ENCODE peak calls at places on chromosome 7, in nine cellular contexts. D, N, L, H, C, R, S, T and E are unnamed samples.

GRCh38 chr7:141475678-141476077 is 75.5 kb upstream of the AGK start:
- DNase-seq in H (no peak), T (no peak), S (no peak), L (no peak), N (no peak), C (no peak), D (no peak), R (no peak), E (no peak)

GRCh38 chr7:156160811-156161210 is 348.5 kb upstream of the SHH start:
- DNase-seq in C (no peak), R (no peak), H (no peak), S (no peak), T (peak), L (no peak), D (no peak), N (no peak), E (no peak)

GRCh38 chr7:112080974-112081373 is 125.2 kb downstream of the DOCK4 start:
- DNase-seq in C (no peak), S (no peak), L (peak), T (no peak), R (no peak), N (no peak), H (no peak), D (no peak), E (no peak)

GRCh38 chr7:2431260-2431867 is 28.0 kb downstream of the CHST12 start:
- DNase-seq in H (no peak), R (no peak), N (no peak), C (peak), D (no peak), T (peak), L (no peak), S (no peak), E (no peak)

GRCh38 chr7:117019786-117020604 is 66.7 kb downstream of the ST7 start:
- DNase-seq in C (no peak), L (peak), T (peak), D (peak), R (peak), N (no peak), H (no peak), S (peak), E (peak)

GRCh38 chr7:27235387-27236052 is 7.1 kb upstream of the EVX1 start:
- DNase-seq in H (no peak), L (peak), R (peak), S (no peak), N (peak), D (peak), T (peak), C (peak), E (peak)

GRCh38 chr7:16753932-16754571 is 497 bp downstream of the TSPAN13 start:
- DNase-seq in C (peak), T (peak), L (peak), N (peak), D (peak), H (peak), S (no peak), R (peak), E (peak)

GRCh38 chr7:44144426-44144967 is 3.4 kb upstream of the MYL7 start:
- DNase-seq in S (no peak), R (peak), N (peak), D (no peak), L (no peak), H (no peak), C (no peak), T (no peak), E (no peak)

GRCh38 chr7:36231406-36231805 is 78.4 kb downstream of the EEPD1 start:
- DNase-seq in D (no peak), C (no peak), N (no peak), L (no peak), H (no peak), T (no peak), R (no peak), S (no peak), E (no peak)

GRCh38 chr7:108442039-108442568 is 14.1 kb downstream of the NRCAM start:
- DNase-seq in T (no peak), C (no peak), R (no peak), N (no peak), D (no peak), S (no peak), L (no peak), H (no peak), E (no peak)

GRCh38 chr7:94632338-94633024 is 23.5 kb downstream of the SGCE start:
- DNase-seq in N (no peak), D (no peak), C (no peak), T (peak), L (peak), H (no peak), S (no peak), R (no peak), E (no peak)

GRCh38 chr7:150398108-150398964 is 19.2 kb downstream of the ZNF775 start:
- DNase-seq in N (no peak), S (no peak), R (no peak), H (no peak), D (no peak), T (no peak), C (no peak), L (no peak), E (no peak)

GRCh38 chr7:116547347-116547746 is 22.5 kb downstream of the CAV1 start:
- DNase-seq in T (no peak), R (no peak), H (no peak), L (peak), N (no peak), D (no peak), C (no peak), S (no peak), E (no peak)

GRCh38 chr7:23333671-23334246 is 34.6 kb downstream of the MALSU1 start:
- DNase-seq in C (no peak), D (peak), T (no peak), R (no peak), L (peak), S (no peak), N (no peak), H (no peak), E (no peak)

GRCh38 chr7:50436133-50436802 is 13.9 kb downstream of the FIGNL1 start:
- DNase-seq in R (no peak), D (no peak), H (no peak), S (no peak), N (no peak), T (no peak), L (peak), C (no peak), E (no peak)

GRCh38 chr7:94129443-94130140 is 125.4 kb upstream of the BET1 start:
- DNase-seq in T (no peak), S (peak), L (peak), H (no peak), N (no peak), R (no peak), D (no peak), C (no peak), E (no peak)

GRCh38 chr7:105580022-105580740 is 1.1 kb downstream of the EFCAB10 start:
- DNase-seq in D (no peak), L (no peak), C (no peak), H (no peak), N (no peak), R (no peak), T (no peak), S (no peak), E (no peak)

GRCh38 chr7:1314908-1315450 is 82.3 kb downstream of the UNCX start:
- DNase-seq in D (no peak), C (no peak), S (no peak), H (no peak), N (peak), T (no peak), R (no peak), L (no peak), E (no peak)

GRCh38 chr7:158391541-158391940 is 196.1 kb downstream of the PTPRN2 start:
- DNase-seq in R (no peak), S (no peak), T (no peak), L (no peak), N (peak), C (no peak), D (no peak), H (no peak), E (no peak)

GRCh38 chr7:74300951-74301350 is 11.7 kb downstream of the CLIP2 start:
- DNase-seq in C (no peak), R (no peak), S (no peak), H (no peak), D (no peak), T (no peak), N (no peak), L (no peak), E (no peak)

GRCh38 chr7:156759143-156759542 is 118.6 kb downstream of the RNF32 start:
- DNase-seq in L (no peak), C (no peak), N (no peak), H (no peak), R (no peak), D (no peak), T (no peak), S (no peak), E (no peak)

GRCh38 chr7:106947244-106947728 is 82.2 kb downstream of the PIK3CG start:
- DNase-seq in L (peak), T (peak), D (no peak), S (peak), R (no peak), H (peak), N (no peak), C (peak), E (peak)

GRCh38 chr7:17021205-17021604 is 139.4 kb upstream of the AGR3 start:
- DNase-seq in N (no peak), H (no peak), R (no peak), L (peak), D (no peak), S (no peak), C (peak), T (no peak), E (no peak)

GRCh38 chr7:3367271-3367670 is 66.2 kb downstream of the SDK1 start:
- DNase-seq in R (no peak), L (no peak), N (no peak), S (no peak), D (no peak), T (no peak), C (no peak), H (no peak), E (no peak)

GRCh38 chr7:1735806-1736468 is 65.9 kb downstream of the ELFN1 start:
- DNase-seq in R (no peak), N (no peak), S (no peak), L (no peak), H (no peak), D (no peak), C (no peak), T (no peak), E (no peak)

GRCh38 chr7:104931181-104931781 is 82.7 kb upstream of the KMT2E start:
- DNase-seq in C (no peak), S (no peak), H (no peak), N (no peak), L (no peak), D (no peak), R (no peak), T (peak), E (peak)

GRCh38 chr7:15687645-15688025 is 1.2 kb upstream of the MEOX2 start:
- DNase-seq in H (no peak), R (no peak), C (no peak), L (no peak), D (peak), N (no peak), S (no peak), T (no peak), E (peak)

GRCh38 chr7:149238051-149238450 is 1.4 kb upstream of the ZNF212 start:
- DNase-seq in N (no peak), C (no peak), D (no peak), S (no peak), L (no peak), H (no peak), R (no peak), T (no peak), E (no peak)

GRCh38 chr7:78718212-78718611 is 735.3 kb downstream of the MAGI2 start:
- DNase-seq in T (no peak), N (no peak), D (no peak), R (no peak), H (no peak), L (no peak), C (no peak), S (no peak), E (no peak)

GRCh38 chr7:26593405-26593804 is 271.0 kb downstream of the SKAP2 start:
- DNase-seq in N (no peak), C (no peak), T (no peak), S (no peak), H (no peak), R (no peak), D (peak), L (no peak), E (peak)

GRCh38 chr7:79334841-79335240 is 118.6 kb downstream of the MAGI2 start:
- DNase-seq in L (no peak), S (no peak), D (no peak), C (no peak), N (no peak), R (no peak), H (no peak), T (no peak), E (no peak)